ENCODE peak calls at places on chromosome 9, in nine cellular contexts. A is NAMALWA, B is fibroblast of pulmonary artery, S is ureter, E is amniotic stem cell, N is left colon, D is frontal cortex, Q is AG08396, H is adrenal gland. C is an unnamed sample.

GRCh38 chr9:36598281-36598680 is 25.6 kb downstream of the MELK start:
- DNase-seq in S (no peak), Q (no peak), D (no peak), B (peak), A (no peak), N (no peak), E (no peak), H (no peak), C (no peak)

GRCh38 chr9:127970401-127971313 is 10.1 kb downstream of the EEIG1 start:
- DNase-seq in H (peak), N (no peak), Q (no peak), S (no peak), A (peak), B (no peak), E (no peak), D (no peak), C (no peak)

GRCh38 chr9:113998529-113999255 is 79.4 kb downstream of the AMBP start:
- DNase-seq in B (no peak), D (no peak), E (no peak), A (no peak), N (no peak), S (no peak), Q (peak), H (no peak), C (no peak)

GRCh38 chr9:114449236-114449635 is 56.0 kb downstream of the WHRN start:
- DNase-seq in B (no peak), A (no peak), N (no peak), H (no peak), D (no peak), Q (no peak), S (no peak), E (no peak), C (no peak)

GRCh38 chr9:69815313-69815712 is 5.3 kb upstream of the CFAP95 start:
- DNase-seq in D (no peak), E (no peak), B (no peak), A (no peak), N (no peak), Q (no peak), H (no peak), S (no peak), C (no peak)

GRCh38 chr9:73470766-73471165 is 319.1 kb downstream of the ANXA1 start:
- DNase-seq in S (no peak), A (no peak), B (no peak), Q (no peak), N (no peak), D (no peak), E (no peak), H (no peak), C (no peak)

GRCh38 chr9:78606011-78606410 is 309.1 kb downstream of the PSAT1 start:
- DNase-seq in B (peak), E (no peak), A (no peak), H (no peak), Q (no peak), D (no peak), N (no peak), S (no peak), C (no peak)

GRCh38 chr9:106947501-106947900 is 84.5 kb downstream of the ZNF462 start:
- DNase-seq in H (no peak), B (no peak), A (no peak), S (no peak), E (no peak), N (no peak), Q (no peak), D (no peak), C (no peak)

GRCh38 chr9:128420060-128420650 is 502 bp upstream of the CERCAM start:
- DNase-seq in A (peak), S (peak), N (peak), H (peak), D (peak), B (peak), E (peak), Q (peak), C (peak)

GRCh38 chr9:37209431-37210386 is 89.3 kb downstream of the ZCCHC7 start:
- DNase-seq in H (no peak), D (no peak), A (peak), E (no peak), N (no peak), S (no peak), B (no peak), Q (no peak), C (no peak)

GRCh38 chr9:121651295-121652036 is at the start of gene DAB2IP:
- DNase-seq in S (no peak), Q (peak), E (no peak), A (peak), H (peak), B (peak), N (peak), D (peak), C (peak)

GRCh38 chr9:5886114-5886939 is 4.4 kb upstream of the MLANA start:
- DNase-seq in E (no peak), N (peak), B (peak), D (no peak), Q (peak), A (peak), S (peak), H (peak), C (peak)

GRCh38 chr9:99445920-99446319 is 223.8 kb downstream of the SEC61B start:
- DNase-seq in H (no peak), E (no peak), S (no peak), B (no peak), Q (peak), A (no peak), D (no peak), N (no peak), C (no peak)

GRCh38 chr9:96080364-96080763 is 204.9 kb downstream of the ERCC6L2 start:
- DNase-seq in B (peak), N (no peak), S (no peak), Q (no peak), E (no peak), D (no peak), A (no peak), H (no peak), C (no peak)

GRCh38 chr9:70494221-70494620 is 79.8 kb upstream of the KLF9 start:
- DNase-seq in E (no peak), Q (no peak), H (no peak), B (no peak), S (no peak), D (no peak), A (no peak), N (no peak), C (no peak)